ENCODE peak calls at places on chromosomes 13 and 19, in five cellular contexts. E is H1, C is K562, A is HepG2, G is GM12878. Z is an unnamed sample.

GRCh38 chr13:84654654-84655244 is 772.5 kb upstream of the SLITRK1 start:
- DNase-seq in A (no peak), C (no peak), G (no peak), E (peak), Z (peak)

GRCh38 chr19:6639439-6639838 is 30.5 kb downstream of the TNFSF14 start:
- DNase-seq in G (no peak), C (no peak), E (no peak), A (no peak), Z (no peak)

GRCh38 chr13:75908137-75908536 is 272.0 kb downstream of the LMO7 start:
- DNase-seq in G (no peak), A (no peak), C (no peak), E (no peak), Z (no peak)

GRCh38 chr13:90308249-90308648 is 1039.2 kb upstream of the MIR17HG start:
- DNase-seq in E (no peak), A (no peak), C (no peak), G (no peak), Z (no peak)

GRCh38 chr13:44815507-44816074 is 173.7 kb downstream of the NUFIP1 start:
- DNase-seq in A (peak), C (no peak), E (peak), G (no peak), Z (no peak)

GRCh38 chr13:114161644-114162532 is 17.2 kb upstream of the CFAP97D2 start:
- DNase-seq in G (no peak), E (no peak), C (no peak), A (peak), Z (no peak)

GRCh38 chr19:52695996-52696395 is 38.8 kb downstream of the ZNF611 start:
- DNase-seq in A (no peak), C (no peak), G (no peak), E (no peak), Z (no peak)

GRCh38 chr13:34671136-34671535 is 270.9 kb upstream of the NBEA start:
- DNase-seq in G (no peak), A (no peak), C (no peak), E (no peak), Z (no peak)

GRCh38 chr19:35116085-35116801 is 620 bp downstream of the FXYD3 start:
- DNase-seq in C (peak), E (no peak), A (no peak), G (no peak), Z (no peak)

GRCh38 chr13:57996717-57997116 is 365.2 kb downstream of the PCDH17 start:
- DNase-seq in A (no peak), C (no peak), E (no peak), G (no peak), Z (no peak)

GRCh38 chr13:43934273-43934672 is 54.6 kb downstream of the LACC1 start:
- DNase-seq in E (no peak), G (no peak), C (no peak), A (no peak), Z (no peak)

GRCh38 chr13:93744033-93744432 is 517.4 kb downstream of the GPC6 start:
- DNase-seq in G (no peak), A (no peak), C (no peak), E (no peak), Z (no peak)

GRCh38 chr13:93744886-93745285 is 518.3 kb downstream of the GPC6 start:
- DNase-seq in E (no peak), C (no peak), G (no peak), A (no peak), Z (peak)

GRCh38 chr13:93736909-93737308 is 510.3 kb downstream of the GPC6 start:
- DNase-seq in E (no peak), C (no peak), G (no peak), A (no peak), Z (no peak)

GRCh38 chr13:93736111-93736510 is 509.5 kb downstream of the GPC6 start:
- DNase-seq in A (no peak), G (no peak), C (no peak), E (no peak), Z (no peak)

DNA sequence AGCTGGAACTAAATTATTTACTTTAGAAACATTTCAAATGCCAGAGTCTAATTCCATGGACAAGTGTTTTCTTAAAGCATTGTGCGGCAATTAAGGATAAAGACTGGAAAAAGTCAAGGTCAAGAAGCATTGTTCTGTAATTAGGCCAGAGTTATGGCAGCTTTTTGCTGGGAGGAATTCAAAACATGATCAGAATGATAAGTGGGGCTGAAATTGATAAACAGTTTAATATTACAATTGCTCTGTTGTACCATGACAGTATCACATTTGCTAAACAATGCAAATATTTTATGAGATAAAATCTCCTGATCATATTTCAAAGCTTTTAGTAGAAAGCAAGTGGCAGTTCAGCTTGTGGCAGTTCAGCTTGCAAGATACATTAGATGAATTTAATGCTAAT is 513.7 kb downstream of the GPC6 start:
- DNase-seq in A (no peak), E (no peak), G (no peak), C (no peak), Z (no peak)
- TF ChIP-seq SP1 in A (no peak), E (no peak), G (no peak), C (no peak), Z (no peak)

GRCh38 chr19:11453468-11454341 is 18.3 kb downstream of the PRKCSH start:
- DNase-seq in G (no peak), E (no peak), A (no peak), C (peak), Z (peak)
- TF ChIP-seq CREB1 in G (no peak), E (no peak), A (no peak), C (no peak), Z (no peak)

GRCh38 chr19:13986348-13986904 is 19.7 kb downstream of the RFX1 start:
- DNase-seq in C (no peak), G (peak), A (no peak), E (peak), Z (peak)
- TF ChIP-seq SP1 in C (no peak), G (peak), A (no peak), E (no peak), Z (no peak)

GRCh38 chr13:31982124-31982523 is 49.5 kb upstream of the FRY start:
- DNase-seq in E (no peak), G (no peak), A (no peak), C (no peak), Z (no peak)

GRCh38 chr13:31982540-31982939 is 49.0 kb upstream of the FRY start:
- DNase-seq in C (no peak), G (no peak), A (peak), E (no peak), Z (no peak)

GRCh38 chr13:31972453-31972852 is 59.1 kb upstream of the FRY start:
- DNase-seq in G (no peak), A (no peak), C (no peak), E (no peak), Z (no peak)

GRCh38 chr13:31980842-31981241 is 50.7 kb upstream of the FRY start:
- DNase-seq in E (no peak), G (no peak), A (no peak), C (no peak), Z (no peak)

DNA sequence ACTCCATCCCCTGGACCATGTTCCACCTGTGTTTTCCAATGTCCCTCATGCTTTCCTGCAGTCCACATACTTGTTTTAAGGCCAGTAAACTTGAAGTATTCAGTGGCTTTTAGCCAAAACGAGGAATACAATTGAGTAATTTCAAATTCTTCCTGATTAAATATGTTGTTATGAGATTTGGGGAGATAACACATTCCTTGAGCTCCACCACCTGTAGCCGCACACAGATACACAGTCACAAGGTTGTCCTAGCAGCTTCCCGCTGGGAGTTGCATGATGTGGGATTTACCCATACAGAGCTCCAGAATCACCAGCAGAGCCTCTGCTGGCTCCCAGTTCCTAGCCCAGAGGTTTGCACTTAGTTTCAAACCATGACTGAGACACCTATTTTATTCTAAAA is 53.6 kb upstream of the FRY start:
- DNase-seq in G (no peak), E (no peak), C (no peak), A (no peak), Z (no peak)
- TF ChIP-seq CREB1 in G (no peak), E (no peak), C (no peak), A (no peak), Z (no peak)

GRCh38 chr19:19006213-19006612 is 27.1 kb downstream of the SUGP2 start:
- DNase-seq in G (no peak), A (no peak), C (no peak), E (no peak), Z (no peak)
- TF ChIP-seq SP1 in G (no peak), A (no peak), C (no peak), E (no peak), Z (no peak)

DNA sequence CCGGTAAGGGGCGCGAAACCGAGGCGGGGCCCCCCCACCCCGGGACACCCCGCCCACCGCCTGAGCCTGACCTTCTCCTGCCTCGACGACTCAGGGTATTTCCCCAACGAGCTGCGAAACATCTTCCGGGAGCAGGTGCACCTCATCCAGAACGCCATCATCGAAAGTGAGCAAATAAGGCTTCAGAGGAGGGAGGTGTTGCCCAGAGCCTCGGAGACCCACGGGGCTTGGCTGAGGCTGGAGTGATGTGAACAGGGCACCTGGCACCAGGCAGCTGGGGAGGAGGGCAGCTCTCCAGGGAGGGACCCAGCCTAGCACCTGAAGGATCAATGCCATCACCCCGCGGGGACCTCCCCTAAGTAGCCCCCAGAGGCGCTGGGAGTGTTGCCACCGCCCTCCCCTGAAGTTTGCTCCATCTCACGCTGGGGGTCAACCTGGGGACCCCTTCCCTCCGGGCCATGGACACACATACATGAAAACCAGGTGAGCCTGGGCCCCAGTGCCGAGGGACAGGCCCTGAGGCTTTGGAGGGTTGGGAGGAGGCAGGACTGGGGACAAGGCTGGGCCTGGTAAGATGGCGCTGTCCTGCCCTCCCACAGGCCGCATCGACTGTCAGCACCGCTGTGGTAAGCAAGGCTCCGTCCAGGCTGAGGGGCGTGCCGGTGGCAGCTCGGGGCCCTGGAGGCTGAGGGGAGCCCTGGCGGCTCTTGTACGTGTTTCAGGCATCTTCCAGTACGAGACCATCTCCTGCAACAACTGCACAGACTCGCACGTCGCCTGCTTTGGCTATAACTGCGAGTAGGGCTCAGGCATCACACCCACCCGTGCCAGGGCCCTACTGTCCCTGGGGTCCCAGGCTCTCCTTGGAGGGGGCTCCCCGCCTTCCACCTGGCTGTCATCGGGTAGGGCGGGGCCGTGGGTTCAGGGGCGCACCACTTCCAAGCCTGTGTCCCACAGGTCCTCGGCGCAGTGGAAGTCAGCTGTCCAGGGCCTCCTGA is 914 bp downstream of the IZUMO4 start:
- DNase-seq in C (no peak), A (no peak), G (no peak), E (no peak), Z (no peak)
- TF ChIP-seq CREB1 in C (no peak), A (no peak), G (no peak), E (no peak), Z (no peak)